ENCODE peak calls at places on chromosomes 16 and 17, in five cellular contexts. Z, B, U, S and Y are unnamed samples.

GRCh38 chr17:16351831-16352230 is 1.4 kb downstream of the CENPV start:
- DNase-seq in Z (no peak), U (no peak), B (no peak), S (no peak), Y (no peak)

GRCh38 chr17:74466111-74466784 is at the start of gene CD300A:
- DNase-seq in Z (no peak), B (no peak), S (no peak), U (peak; percentile 30), Y (peak; percentile 60)

GRCh38 chr17:64773836-64774761 is 112.0 kb upstream of the SMURF2 start:
- DNase-seq in B (no peak), Z (no peak), U (no peak), S (peak; percentile 60), Y (peak; percentile 88)

GRCh38 chr16:49619811-49620157 is 236.1 kb downstream of the ZNF423 start:
- DNase-seq in U (no peak), S (no peak), B (no peak), Z (no peak), Y (no peak)

GRCh38 chr16:58756650-58757332 is 22.7 kb upstream of the GOT2 start:
- DNase-seq in Z (no peak), U (no peak), B (no peak), S (no peak), Y (no peak)

GRCh38 chr16:55567382-55567781 is 898 bp downstream of the CAPNS2 start:
- DNase-seq in Z (no peak), U (no peak), B (no peak), S (no peak), Y (peak; percentile 56)

GRCh38 chr17:13413001-13413400 is 188.7 kb downstream of the HS3ST3A1 start:
- DNase-seq in S (no peak), Z (no peak), B (no peak), U (no peak), Y (no peak)

GRCh38 chr16:30065943-30066881 is 652 bp downstream of the ALDOA start:
- DNase-seq in S (no peak), B (peak; percentile 31), Z (no peak), U (peak; percentile 35), Y (peak; percentile 91)

GRCh38 chr17:32161029-32161428 is 18.7 kb downstream of the RHOT1 start:
- DNase-seq in U (no peak), Z (no peak), B (no peak), S (no peak), Y (no peak)

GRCh38 chr17:69588739-69589334 is 174.3 kb downstream of the MAP2K6 start:
- DNase-seq in U (no peak), Z (no peak), S (no peak), B (no peak), Y (no peak)

GRCh38 chr17:56710986-56711385 is 117.5 kb downstream of the NOG start:
- DNase-seq in Z (no peak), B (no peak), S (no peak), U (no peak), Y (no peak)

GRCh38 chr17:16428098-16428882 is 12.9 kb downstream of the TRPV2 start:
- DNase-seq in U (no peak), B (no peak), Z (no peak), S (no peak), Y (peak; percentile 66)

GRCh38 chr16:14963281-14964173 is 11.3 kb upstream of the PDXDC1 start:
- DNase-seq in U (no peak), B (no peak), S (no peak), Z (no peak), Y (no peak)

GRCh38 chr17:77736207-77736600 is 222.3 kb upstream of the TNRC6C start:
- DNase-seq in Z (peak; percentile 14), S (no peak), U (no peak), B (no peak), Y (peak; percentile 26)

GRCh38 chr17:65783845-65784334 is 222.4 kb upstream of the AXIN2 start:
- DNase-seq in B (no peak), U (no peak), Z (no peak), S (no peak), Y (no peak)

GRCh38 chr17:74960739-74961342 is 11.7 kb downstream of the HID1 start:
- DNase-seq in Z (peak; percentile 74), B (peak; percentile 48), U (no peak), S (peak; percentile 82), Y (peak; percentile 90)

GRCh38 chr17:19508327-19508867 is 25.3 kb upstream of the SLC47A1 start:
- DNase-seq in U (no peak), Z (peak; percentile 62), B (peak; percentile 30), S (peak; percentile 52), Y (peak; percentile 26)

GRCh38 chr16:89273741-89274472 is 56.4 kb downstream of the ZNF778 start:
- DNase-seq in B (no peak), S (no peak), Z (no peak), U (no peak), Y (no peak)

GRCh38 chr17:61411944-61412859 is 12.6 kb downstream of the TBX2 start:
- DNase-seq in U (peak; percentile 78), B (peak; percentile 72), S (peak; percentile 96), Z (peak; percentile 78), Y (peak; percentile 84)

GRCh38 chr16:88783391-88784073 is 1.5 kb downstream of the PIEZO1 start:
- DNase-seq in S (no peak), Z (no peak), U (no peak), B (no peak), Y (peak; percentile 74)

GRCh38 chr17:52105601-52106000 is 52.9 kb downstream of the CA10 start:
- DNase-seq in U (no peak), S (no peak), B (no peak), Z (no peak), Y (no peak)

GRCh38 chr16:59907671-59908070 is 1173.6 kb upstream of the GOT2 start:
- DNase-seq in Z (no peak), S (no peak), U (no peak), B (no peak), Y (no peak)

GRCh38 chr16:89920723-89921122 is 2.1 kb downstream of the MC1R start:
- DNase-seq in U (no peak), B (no peak), Z (no peak), S (no peak), Y (no peak)

GRCh38 chr17:76262732-76263344 is 2.3 kb upstream of the UBALD2 start:
- DNase-seq in S (peak; percentile 73), B (no peak), Z (no peak), U (no peak), Y (peak; percentile 78)

GRCh38 chr16:25950586-25951201 is 258.9 kb downstream of the HS3ST4 start:
- DNase-seq in U (no peak), B (no peak), Z (no peak), S (no peak), Y (no peak)

GRCh38 chr16:11329080-11329491 is 16.2 kb upstream of the RMI2 start:
- DNase-seq in B (no peak), S (peak; percentile 71), Z (no peak), U (no peak), Y (no peak)

GRCh38 chr17:68704897-68705296 is 103.7 kb upstream of the FAM20A start:
- DNase-seq in U (no peak), S (no peak), B (no peak), Z (no peak), Y (no peak)

GRCh38 chr17:76531501-76532038 is 5.9 kb downstream of the CYGB start:
- DNase-seq in Z (no peak), S (no peak), U (no peak), B (no peak), Y (no peak)

GRCh38 chr16:67415872-67416793 is at the start of gene ZDHHC1:
- DNase-seq in S (peak; percentile 91), Z (peak; percentile 60), B (peak; percentile 65), U (no peak), Y (peak; percentile 73)

GRCh38 chr16:4404967-4405696 is 11.3 kb downstream of the CORO7 start:
- DNase-seq in B (no peak), S (no peak), U (no peak), Z (no peak), Y (peak; percentile 77)

GRCh38 chr17:46717999-46718398 is 100.5 kb downstream of the WNT3 start:
- DNase-seq in B (no peak), S (no peak), U (no peak), Z (no peak), Y (no peak)

GRCh38 chr17:67514998-67515397 is 137.9 kb downstream of the PITPNC1 start:
- DNase-seq in Z (no peak), S (peak; percentile 55), U (no peak), B (no peak), Y (no peak)

GRCh38 chr17:3026125-3026855 is 37.1 kb downstream of the OR1D5 start:
- DNase-seq in S (no peak), U (no peak), B (no peak), Z (no peak), Y (no peak)

GRCh38 chr17:43772877-43773648 is 5.7 kb downstream of the DUSP3 start:
- DNase-seq in S (no peak), B (no peak), Z (no peak), U (no peak), Y (no peak)

GRCh38 chr16:20898938-20899502 is 1.1 kb downstream of the DCUN1D3 start:
- DNase-seq in Z (no peak), B (no peak), U (no peak), S (no peak), Y (no peak)

GRCh38 chr17:40086150-40087044 is 14.0 kb downstream of the NR1D1 start:
- DNase-seq in S (peak; percentile 81), Z (peak; percentile 66), B (peak; percentile 59), U (no peak), Y (no peak)

GRCh38 chr17:68296217-68297140 is 5.2 kb downstream of the ARSG start:
- DNase-seq in S (peak; percentile 4), U (no peak), B (no peak), Z (peak; percentile 97), Y (no peak)